ENCODE peak calls at places on chromosomes 11 and 22, in eight cellular contexts. One of them, this sample, is unnamed.
A peak's percentile ranks its signal among the peaks of the same experiment; 100 is the strongest.

GRCh38 chr22:33302049-33302545 is 243.9 kb upstream of the SYN3 start:
- DNase-seq in progenitor cell of endocrine pancreas: peak; percentile 73
- DNase-seq in body of pancreas: peak; percentile 87
- DNase-seq in NCI-H2081: peak; percentile 5
- DNase-seq in effector memory CD4-positive, alpha-beta T cell: peak; percentile 3
- DNase-seq in activated CD8-positive, alpha-beta memory T cell treated with anti-CD3 and anti-CD28 coated beads for 1 hour: peak; percentile 6
- DNase-seq in putamen: peak; percentile 78
- DNase-seq in ascending aorta: no peak
- DNase-seq in this sample: peak; percentile 48

GRCh38 chr22:40955516-40955915 is 4.3 kb downstream of the RBX1 start:
- DNase-seq in progenitor cell of endocrine pancreas: no peak
- DNase-seq in body of pancreas: no peak
- DNase-seq in NCI-H2081: no peak
- DNase-seq in effector memory CD4-positive, alpha-beta T cell: no peak
- DNase-seq in activated CD8-positive, alpha-beta memory T cell treated with anti-CD3 and anti-CD28 coated beads for 1 hour: no peak
- DNase-seq in putamen: no peak
- DNase-seq in ascending aorta: no peak
- DNase-seq in this sample: no peak

GRCh38 chr22:38214248-38215056 is 12.7 kb downstream of the MAFF start:
- DNase-seq in progenitor cell of endocrine pancreas: peak; percentile 44
- DNase-seq in body of pancreas: peak; percentile 74
- DNase-seq in NCI-H2081: peak; percentile 31
- DNase-seq in effector memory CD4-positive, alpha-beta T cell: peak; percentile 71
- DNase-seq in activated CD8-positive, alpha-beta memory T cell treated with anti-CD3 and anti-CD28 coated beads for 1 hour: peak; percentile 54
- DNase-seq in putamen: no peak
- DNase-seq in ascending aorta: no peak
- DNase-seq in this sample: no peak

GRCh38 chr11:1628506-1629325 is 859 bp upstream of the KRTAP5-5 start:
- DNase-seq in progenitor cell of endocrine pancreas: peak; percentile 65
- DNase-seq in body of pancreas: peak; percentile 68
- DNase-seq in NCI-H2081: no peak
- DNase-seq in effector memory CD4-positive, alpha-beta T cell: peak; percentile 45
- DNase-seq in activated CD8-positive, alpha-beta memory T cell treated with anti-CD3 and anti-CD28 coated beads for 1 hour: peak; percentile 51
- DNase-seq in putamen: peak; percentile 28
- DNase-seq in ascending aorta: no peak
- DNase-seq in this sample: peak; percentile 50

GRCh38 chr22:40665312-40665711 is 14.0 kb upstream of the MCHR1 start:
- DNase-seq in progenitor cell of endocrine pancreas: no peak
- DNase-seq in body of pancreas: no peak
- DNase-seq in NCI-H2081: no peak
- DNase-seq in effector memory CD4-positive, alpha-beta T cell: no peak
- DNase-seq in activated CD8-positive, alpha-beta memory T cell treated with anti-CD3 and anti-CD28 coated beads for 1 hour: no peak
- DNase-seq in putamen: no peak
- DNase-seq in ascending aorta: no peak
- DNase-seq in this sample: no peak

GRCh38 chr22:27454807-27455450 is 346.6 kb downstream of the MN1 start:
- DNase-seq in progenitor cell of endocrine pancreas: no peak
- DNase-seq in body of pancreas: no peak
- DNase-seq in NCI-H2081: no peak
- DNase-seq in effector memory CD4-positive, alpha-beta T cell: no peak
- DNase-seq in activated CD8-positive, alpha-beta memory T cell treated with anti-CD3 and anti-CD28 coated beads for 1 hour: no peak
- DNase-seq in putamen: no peak
- DNase-seq in ascending aorta: no peak
- DNase-seq in this sample: no peak

GRCh38 chr11:126791991-126792390 is 208.6 kb downstream of the KIRREL3 start:
- DNase-seq in progenitor cell of endocrine pancreas: no peak
- DNase-seq in body of pancreas: no peak
- DNase-seq in NCI-H2081: no peak
- DNase-seq in effector memory CD4-positive, alpha-beta T cell: no peak
- DNase-seq in activated CD8-positive, alpha-beta memory T cell treated with anti-CD3 and anti-CD28 coated beads for 1 hour: no peak
- DNase-seq in putamen: no peak
- DNase-seq in ascending aorta: no peak
- DNase-seq in this sample: no peak

GRCh38 chr11:130070829-130071205 is 1.1 kb downstream of the APLP2 start:
- DNase-seq in progenitor cell of endocrine pancreas: no peak
- DNase-seq in body of pancreas: peak; percentile 24
- DNase-seq in NCI-H2081: no peak
- DNase-seq in effector memory CD4-positive, alpha-beta T cell: no peak
- DNase-seq in activated CD8-positive, alpha-beta memory T cell treated with anti-CD3 and anti-CD28 coated beads for 1 hour: no peak
- DNase-seq in putamen: no peak
- DNase-seq in ascending aorta: no peak
- DNase-seq in this sample: no peak

GRCh38 chr22:39148024-39148726 is 4.3 kb downstream of the CBX7 start:
- DNase-seq in progenitor cell of endocrine pancreas: no peak
- DNase-seq in body of pancreas: no peak
- DNase-seq in NCI-H2081: no peak
- DNase-seq in effector memory CD4-positive, alpha-beta T cell: no peak
- DNase-seq in activated CD8-positive, alpha-beta memory T cell treated with anti-CD3 and anti-CD28 coated beads for 1 hour: no peak
- DNase-seq in putamen: no peak
- DNase-seq in ascending aorta: no peak
- DNase-seq in this sample: no peak

This sample was measured in caudate nucleus.